ENCODE peak calls at places on chromosomes 2 and 18, in six cellular contexts. One of them, this sample, is unnamed.

GRCh38 chr2:88709117-88709739 is 17.8 kb downstream of the RPIA start:
- DNase-seq in mesothelial cell of epicardium: no peak
- DNase-seq in fibroblast of lung: peak
- DNase-seq in GM20000: no peak
- DNase-seq in RKO: no peak
- DNase-seq in adipocyte: peak
- DNase-seq in this sample: no peak

GRCh38 chr2:232348936-232349335 is 29.6 kb upstream of the ALPP start:
- DNase-seq in GM20000: no peak
- DNase-seq in RKO: no peak
- DNase-seq in adipocyte: no peak
- DNase-seq in fibroblast of lung: no peak
- DNase-seq in mesothelial cell of epicardium: no peak
- DNase-seq in this sample: no peak

GRCh38 chr18:3367491-3368091 is 82.4 kb upstream of the TGIF1 start:
- DNase-seq in GM20000: no peak
- DNase-seq in adipocyte: peak
- DNase-seq in RKO: no peak
- DNase-seq in mesothelial cell of epicardium: no peak
- DNase-seq in fibroblast of lung: peak
- DNase-seq in this sample: no peak

GRCh38 chr2:187959821-187960220 is 331.9 kb upstream of the GULP1 start:
- DNase-seq in fibroblast of lung: no peak
- DNase-seq in GM20000: no peak
- DNase-seq in adipocyte: no peak
- DNase-seq in mesothelial cell of epicardium: no peak
- DNase-seq in RKO: peak
- DNase-seq in this sample: no peak

GRCh38 chr2:70820499-70820898 is at the start of gene CLEC4F:
- DNase-seq in RKO: no peak
- DNase-seq in adipocyte: no peak
- DNase-seq in GM20000: no peak
- DNase-seq in fibroblast of lung: no peak
- DNase-seq in mesothelial cell of epicardium: no peak
- DNase-seq in this sample: no peak

GRCh38 chr2:16526193-16526592 is 139.4 kb downstream of the CYRIA start:
- DNase-seq in RKO: no peak
- DNase-seq in adipocyte: no peak
- DNase-seq in GM20000: no peak
- DNase-seq in fibroblast of lung: no peak
- DNase-seq in mesothelial cell of epicardium: no peak
- DNase-seq in this sample: no peak

GRCh38 chr2:30105556-30105955 is 41.3 kb upstream of the YPEL5 start:
- DNase-seq in GM20000: no peak
- DNase-seq in fibroblast of lung: peak
- DNase-seq in RKO: no peak
- DNase-seq in adipocyte: no peak
- DNase-seq in mesothelial cell of epicardium: no peak
- DNase-seq in this sample: no peak

GRCh38 chr18:62018034-62018760 is 125.4 kb upstream of the RNF152 start:
- DNase-seq in RKO: no peak
- DNase-seq in GM20000: no peak
- DNase-seq in fibroblast of lung: peak
- DNase-seq in mesothelial cell of epicardium: no peak
- DNase-seq in adipocyte: peak
- DNase-seq in this sample: no peak

GRCh38 chr2:133557624-133558023 is 10.6 kb downstream of the NCKAP5 start:
- DNase-seq in mesothelial cell of epicardium: no peak
- DNase-seq in RKO: no peak
- DNase-seq in GM20000: no peak
- DNase-seq in adipocyte: no peak
- DNase-seq in fibroblast of lung: no peak
- DNase-seq in this sample: no peak

GRCh38 chr2:165239826-165240618 is 808 bp downstream of the SCN2A start:
- DNase-seq in RKO: no peak
- DNase-seq in mesothelial cell of epicardium: no peak
- DNase-seq in GM20000: no peak
- DNase-seq in adipocyte: no peak
- DNase-seq in fibroblast of lung: no peak
- DNase-seq in this sample: no peak

GRCh38 chr2:128631698-128632490 is 313.2 kb upstream of the HS6ST1 start:
- DNase-seq in GM20000: no peak
- DNase-seq in adipocyte: no peak
- DNase-seq in fibroblast of lung: no peak
- DNase-seq in mesothelial cell of epicardium: peak
- DNase-seq in RKO: no peak
- DNase-seq in this sample: no peak

GRCh38 chr2:26737221-26737620 is 26.9 kb upstream of the SLC35F6 start:
- DNase-seq in mesothelial cell of epicardium: no peak
- DNase-seq in fibroblast of lung: no peak
- DNase-seq in adipocyte: no peak
- DNase-seq in GM20000: no peak
- DNase-seq in RKO: no peak
- DNase-seq in this sample: no peak

GRCh38 chr18:7524786-7525185 is 42.3 kb upstream of the PTPRM start:
- DNase-seq in RKO: no peak
- DNase-seq in fibroblast of lung: no peak
- DNase-seq in adipocyte: peak
- DNase-seq in mesothelial cell of epicardium: no peak
- DNase-seq in GM20000: no peak
- DNase-seq in this sample: no peak

GRCh38 chr18:944440-944839 is 39.8 kb downstream of the ADCYAP1 start:
- DNase-seq in mesothelial cell of epicardium: no peak
- DNase-seq in GM20000: no peak
- DNase-seq in RKO: no peak
- DNase-seq in fibroblast of lung: peak
- DNase-seq in adipocyte: peak
- DNase-seq in this sample: no peak

GRCh38 chr2:20737505-20737904 is 70.6 kb downstream of the GDF7 start:
- DNase-seq in mesothelial cell of epicardium: no peak
- DNase-seq in fibroblast of lung: no peak
- DNase-seq in GM20000: peak
- DNase-seq in RKO: no peak
- DNase-seq in adipocyte: no peak
- DNase-seq in this sample: peak

GRCh38 chr2:168935810-168936581 is 34.9 kb downstream of the G6PC2 start:
- DNase-seq in RKO: peak
- DNase-seq in adipocyte: peak
- DNase-seq in GM20000: no peak
- DNase-seq in fibroblast of lung: peak
- DNase-seq in mesothelial cell of epicardium: no peak
- DNase-seq in this sample: no peak

GRCh38 chr2:217798743-217799552 is 203.8 kb downstream of the TNS1 start:
- DNase-seq in fibroblast of lung: no peak
- DNase-seq in GM20000: no peak
- DNase-seq in adipocyte: no peak
- DNase-seq in RKO: no peak
- DNase-seq in mesothelial cell of epicardium: no peak
- DNase-seq in this sample: peak

GRCh38 chr2:32061973-32062861 is 1.1 kb upstream of the SPAST start:
- DNase-seq in adipocyte: peak
- DNase-seq in RKO: peak
- DNase-seq in GM20000: peak
- DNase-seq in mesothelial cell of epicardium: no peak
- DNase-seq in fibroblast of lung: peak
- DNase-seq in this sample: peak

GRCh38 chr2:179373826-179374225 is 109.2 kb upstream of the SESTD1 start:
- DNase-seq in fibroblast of lung: no peak
- DNase-seq in GM20000: no peak
- DNase-seq in mesothelial cell of epicardium: no peak
- DNase-seq in RKO: no peak
- DNase-seq in adipocyte: no peak
- DNase-seq in this sample: no peak

GRCh38 chr2:239994086-239994485 is 31.1 kb downstream of the NDUFA10 start:
- DNase-seq in GM20000: no peak
- DNase-seq in adipocyte: no peak
- DNase-seq in mesothelial cell of epicardium: no peak
- DNase-seq in RKO: no peak
- DNase-seq in fibroblast of lung: no peak
- DNase-seq in this sample: no peak

GRCh38 chr2:241111443-241111810 is 9.3 kb upstream of the MTERF4 start:
- DNase-seq in RKO: no peak
- DNase-seq in adipocyte: no peak
- DNase-seq in fibroblast of lung: no peak
- DNase-seq in mesothelial cell of epicardium: no peak
- DNase-seq in GM20000: peak
- DNase-seq in this sample: peak

GRCh38 chr2:120934221-120934639 is 198.6 kb downstream of the GLI2 start:
- DNase-seq in RKO: no peak
- DNase-seq in GM20000: no peak
- DNase-seq in fibroblast of lung: no peak
- DNase-seq in mesothelial cell of epicardium: no peak
- DNase-seq in adipocyte: no peak
- DNase-seq in this sample: no peak